ENCODE peak calls at places on chromosomes 13 and 19, in five cellular contexts. One of them, this sample, is unnamed.

GRCh38 chr19:12777217-12778019 is 2.1 kb upstream of the HOOK2 start:
- DNase-seq in GM10248: peak
- DNase-seq in gastrocnemius medialis: peak
- DNase-seq in uterus: peak
- DNase-seq in WTC11: peak
- DNase-seq in this sample: no peak

GRCh38 chr13:35356572-35356971 is 119.9 kb downstream of the MAB21L1 start:
- DNase-seq in GM10248: no peak
- DNase-seq in gastrocnemius medialis: no peak
- DNase-seq in uterus: no peak
- DNase-seq in WTC11: no peak
- DNase-seq in this sample: no peak

GRCh38 chr13:89982406-89983085 is 1364.9 kb upstream of the MIR17HG start:
- DNase-seq in GM10248: no peak
- DNase-seq in gastrocnemius medialis: no peak
- DNase-seq in uterus: no peak
- DNase-seq in WTC11: no peak
- DNase-seq in this sample: no peak

GRCh38 chr13:108306768-108307332 is 37.3 kb downstream of the TNFSF13B start:
- DNase-seq in GM10248: no peak
- DNase-seq in gastrocnemius medialis: no peak
- DNase-seq in uterus: no peak
- DNase-seq in WTC11: no peak
- DNase-seq in this sample: no peak

GRCh38 chr13:76038920-76039716 is 403.0 kb downstream of the LMO7 start:
- DNase-seq in GM10248: no peak
- DNase-seq in gastrocnemius medialis: no peak
- DNase-seq in uterus: no peak
- DNase-seq in WTC11: peak
- DNase-seq in this sample: no peak

GRCh38 chr19:50333737-50334617 is 4.8 kb upstream of the KCNC3 start:
- DNase-seq in GM10248: peak
- DNase-seq in gastrocnemius medialis: peak
- DNase-seq in uterus: peak
- DNase-seq in WTC11: peak
- DNase-seq in this sample: no peak

GRCh38 chr13:26457212-26457611 is 100.3 kb upstream of the WASF3 start:
- DNase-seq in GM10248: no peak
- DNase-seq in gastrocnemius medialis: peak
- DNase-seq in uterus: no peak
- DNase-seq in WTC11: no peak
- DNase-seq in this sample: no peak

GRCh38 chr13:42137856-42138537 is 89.5 kb downstream of the DGKH start:
- DNase-seq in GM10248: no peak
- DNase-seq in gastrocnemius medialis: no peak
- DNase-seq in uterus: no peak
- DNase-seq in WTC11: no peak
- DNase-seq in this sample: no peak

GRCh38 chr13:21336609-21337008 is 122.5 kb downstream of the ZDHHC20 start:
- DNase-seq in GM10248: no peak
- DNase-seq in gastrocnemius medialis: no peak
- DNase-seq in uterus: no peak
- DNase-seq in WTC11: no peak
- DNase-seq in this sample: no peak

GRCh38 chr19:47663435-47663910 is 49.7 kb upstream of the EHD2 start:
- DNase-seq in GM10248: no peak
- DNase-seq in gastrocnemius medialis: no peak
- DNase-seq in uterus: no peak
- DNase-seq in WTC11: no peak
- DNase-seq in this sample: peak

GRCh38 chr13:34513526-34513925 is 428.5 kb upstream of the NBEA start:
- DNase-seq in GM10248: no peak
- DNase-seq in gastrocnemius medialis: no peak
- DNase-seq in uterus: no peak
- DNase-seq in WTC11: no peak
- DNase-seq in this sample: no peak

GRCh38 chr19:6241056-6241455 is 38.7 kb downstream of the MLLT1 start:
- DNase-seq in GM10248: no peak
- DNase-seq in gastrocnemius medialis: no peak
- DNase-seq in uterus: no peak
- DNase-seq in WTC11: no peak
- DNase-seq in this sample: no peak

GRCh38 chr13:23921451-23921888 is 24.2 kb upstream of the C1QTNF9B start:
- DNase-seq in GM10248: no peak
- DNase-seq in gastrocnemius medialis: no peak
- DNase-seq in uterus: no peak
- DNase-seq in WTC11: peak
- DNase-seq in this sample: no peak

DNA sequence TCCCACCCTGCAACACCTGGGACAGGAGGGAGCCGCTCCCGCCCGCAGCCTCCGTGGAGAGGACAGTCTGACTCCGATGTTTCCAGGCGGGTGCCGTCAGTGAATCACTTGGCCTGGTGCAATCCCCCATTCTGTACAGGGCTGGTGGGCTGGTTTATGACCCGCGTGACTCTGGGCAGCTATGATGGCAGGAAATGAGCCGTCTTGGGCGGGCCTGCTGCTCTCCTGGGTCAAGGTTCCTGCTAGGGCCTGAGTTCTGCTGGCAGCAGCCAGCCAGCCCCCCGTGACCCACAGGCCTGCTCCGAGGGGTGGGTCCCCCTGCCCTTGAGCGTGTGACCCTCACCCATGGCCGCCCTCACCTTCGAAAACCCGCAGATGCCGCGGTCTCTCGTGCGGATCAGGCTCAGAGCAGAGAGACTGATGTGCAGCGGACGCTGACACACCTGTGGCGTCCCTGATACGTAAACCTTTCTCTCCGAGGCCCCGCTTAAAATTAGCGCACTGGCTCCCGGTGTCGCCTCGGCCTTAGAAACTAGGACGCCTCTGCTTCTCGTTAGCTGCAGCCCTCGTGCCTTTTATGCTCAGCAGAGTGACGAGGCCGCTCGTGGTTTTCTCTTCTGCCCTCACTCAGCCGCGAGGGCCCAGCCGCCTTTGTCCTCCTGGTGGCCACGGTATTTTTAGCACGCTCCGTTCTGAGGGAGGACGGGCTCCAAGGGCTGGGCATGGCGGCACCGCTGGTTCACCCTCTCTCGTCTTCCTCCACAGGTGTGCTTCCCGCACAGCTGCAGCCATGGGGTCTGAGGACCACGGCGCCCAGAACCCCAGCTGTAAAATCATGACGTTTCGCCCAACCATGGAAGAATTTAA is 63.4 kb downstream of the KDM4B start:
- DNase-seq in GM10248: no peak
- DNase-seq in gastrocnemius medialis: no peak
- DNase-seq in uterus: no peak
- DNase-seq in WTC11: no peak
- DNase-seq in this sample: no peak
- TF ChIP-seq CTCF in GM10248: no peak
- TF ChIP-seq CTCF in gastrocnemius medialis: no peak
- TF ChIP-seq CTCF in uterus: no peak
- TF ChIP-seq CTCF in WTC11: no peak
- TF ChIP-seq CTCF in this sample: no peak

GRCh38 chr19:32872391-32872790 is 2.8 kb upstream of the SLC7A9 start:
- DNase-seq in GM10248: no peak
- DNase-seq in gastrocnemius medialis: no peak
- DNase-seq in uterus: no peak
- DNase-seq in WTC11: no peak
- DNase-seq in this sample: no peak

GRCh38 chr19:32870154-32870573 is 597 bp upstream of the SLC7A9 start:
- DNase-seq in GM10248: no peak
- DNase-seq in gastrocnemius medialis: no peak
- DNase-seq in uterus: no peak
- DNase-seq in WTC11: peak
- DNase-seq in this sample: no peak

GRCh38 chr19:32873560-32873959 is 4.0 kb upstream of the SLC7A9 start:
- DNase-seq in GM10248: no peak
- DNase-seq in gastrocnemius medialis: no peak
- DNase-seq in uterus: no peak
- DNase-seq in WTC11: no peak
- DNase-seq in this sample: no peak

GRCh38 chr19:32869369-32870153 is at the start of gene SLC7A9:
- DNase-seq in GM10248: no peak
- DNase-seq in gastrocnemius medialis: no peak
- DNase-seq in uterus: no peak
- DNase-seq in WTC11: no peak
- DNase-seq in this sample: no peak

DNA sequence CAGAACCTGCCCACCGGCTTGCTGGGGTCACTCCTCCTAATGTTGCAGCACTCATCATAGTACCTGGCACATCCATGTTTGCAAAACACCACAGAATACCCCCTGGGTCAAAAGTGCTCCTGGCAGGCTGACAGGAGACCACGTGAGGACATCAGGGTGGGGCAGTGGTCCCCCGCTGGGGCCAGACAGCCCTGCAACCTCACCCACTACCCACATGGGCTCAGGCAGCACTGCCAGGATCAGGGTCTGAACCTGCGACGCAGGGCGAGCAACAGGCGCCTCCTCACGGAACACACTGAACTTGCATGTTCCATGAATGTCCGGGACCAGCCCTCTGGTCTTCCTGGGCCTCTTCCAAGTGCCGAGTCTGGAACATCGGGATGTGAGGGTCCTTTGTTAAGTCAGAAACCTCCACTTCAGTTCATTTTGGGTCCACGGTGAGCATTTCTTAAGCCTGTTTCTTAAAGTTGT is 1.4 kb upstream of the SLC7A9 start:
- DNase-seq in GM10248: no peak
- DNase-seq in gastrocnemius medialis: no peak
- DNase-seq in uterus: no peak
- DNase-seq in WTC11: no peak
- DNase-seq in this sample: no peak
- TF ChIP-seq CTCF in GM10248: no peak
- TF ChIP-seq CTCF in gastrocnemius medialis: no peak
- TF ChIP-seq CTCF in uterus: no peak
- TF ChIP-seq CTCF in WTC11: no peak
- TF ChIP-seq CTCF in this sample: no peak

DNA sequence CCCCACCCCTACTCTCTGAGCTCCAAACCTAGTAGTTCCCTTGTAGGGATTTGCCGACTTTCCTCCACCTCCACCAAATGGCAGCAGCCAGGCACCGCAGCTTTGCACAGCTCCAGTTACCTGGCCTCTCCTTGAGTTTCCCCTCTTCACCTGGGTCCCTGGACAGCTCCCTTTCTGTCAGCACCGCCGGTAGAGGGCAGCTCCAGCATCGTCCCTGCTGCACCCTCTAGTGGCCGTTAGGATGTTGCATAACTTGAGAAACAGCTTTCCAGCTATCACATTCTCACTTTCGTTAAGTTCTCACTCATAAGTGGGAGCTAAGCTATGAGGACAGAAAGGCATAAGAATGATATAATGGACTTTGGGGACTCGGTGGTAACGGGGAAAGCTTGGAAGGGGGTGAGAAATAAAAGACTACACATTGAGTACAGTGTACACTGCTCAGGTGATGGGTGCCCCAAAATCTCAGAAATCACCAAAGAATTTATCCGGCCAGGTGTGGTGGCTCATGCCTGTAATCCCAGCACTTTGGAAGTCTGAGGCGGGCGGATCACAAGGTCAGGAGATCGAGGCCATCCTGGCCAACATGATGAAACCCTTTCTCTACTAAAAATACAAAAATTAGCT is 60.4 kb upstream of the OLFM4 start:
- DNase-seq in GM10248: peak
- DNase-seq in gastrocnemius medialis: peak
- DNase-seq in uterus: peak
- DNase-seq in WTC11: peak
- DNase-seq in this sample: peak
- TF ChIP-seq CTCF in GM10248: peak
- TF ChIP-seq CTCF in gastrocnemius medialis: peak
- TF ChIP-seq CTCF in uterus: peak
- TF ChIP-seq CTCF in WTC11: peak
- TF ChIP-seq CTCF in this sample: peak

DNA sequence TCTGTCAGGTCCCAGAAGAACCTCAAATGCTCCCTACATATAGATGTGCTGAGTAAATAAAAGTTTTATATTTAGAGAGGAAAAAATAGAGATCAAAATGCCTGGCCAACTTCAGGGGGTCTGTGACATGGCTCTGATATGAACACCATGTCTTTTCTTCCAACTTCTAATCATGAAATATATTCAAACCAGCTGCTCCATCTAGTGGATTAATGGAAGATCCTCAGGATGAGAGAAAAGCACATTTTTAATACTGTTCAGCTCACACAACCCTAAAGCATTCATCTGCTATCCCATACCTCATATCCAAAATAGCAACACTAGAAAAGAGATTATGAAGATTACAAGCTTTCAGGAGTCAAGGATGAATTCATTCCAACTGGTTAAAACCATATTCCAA is 56.0 kb upstream of the DOCK9 start:
- DNase-seq in GM10248: no peak
- DNase-seq in gastrocnemius medialis: no peak
- DNase-seq in uterus: no peak
- DNase-seq in WTC11: no peak
- DNase-seq in this sample: no peak
- TF ChIP-seq CTCF in GM10248: peak
- TF ChIP-seq CTCF in gastrocnemius medialis: peak
- TF ChIP-seq CTCF in uterus: peak
- TF ChIP-seq CTCF in WTC11: no peak
- TF ChIP-seq CTCF in this sample: peak

GRCh38 chr13:36453518-36453917 is 21.2 kb downstream of the CCNA1 start:
- DNase-seq in GM10248: no peak
- DNase-seq in gastrocnemius medialis: no peak
- DNase-seq in uterus: no peak
- DNase-seq in WTC11: no peak
- DNase-seq in this sample: no peak
- TF ChIP-seq CTCF in GM10248: peak
- TF ChIP-seq CTCF in gastrocnemius medialis: no peak
- TF ChIP-seq CTCF in uterus: peak
- TF ChIP-seq CTCF in WTC11: no peak
- TF ChIP-seq CTCF in this sample: peak

GRCh38 chr13:38577048-38577447 is 109.8 kb upstream of the FREM2 start:
- DNase-seq in GM10248: no peak
- DNase-seq in gastrocnemius medialis: no peak
- DNase-seq in uterus: no peak
- DNase-seq in WTC11: no peak
- DNase-seq in this sample: no peak

GRCh38 chr13:38582133-38582532 is 104.7 kb upstream of the FREM2 start:
- DNase-seq in GM10248: peak
- DNase-seq in gastrocnemius medialis: no peak
- DNase-seq in uterus: no peak
- DNase-seq in WTC11: no peak
- DNase-seq in this sample: no peak
- TF ChIP-seq CTCF in GM10248: peak
- TF ChIP-seq CTCF in gastrocnemius medialis: peak
- TF ChIP-seq CTCF in uterus: peak
- TF ChIP-seq CTCF in WTC11: peak
- TF ChIP-seq CTCF in this sample: peak